ENCODE peak calls at places on chromosomes 4 and X, in seven cellular contexts. U, V, D, P, C, E and B are unnamed samples.

GRCh38 chr4:140180577-140180976 is 26.6 kb upstream of the MAML3 start:
- DNase-seq in P (no peak), C (no peak), E (no peak), U (no peak), D (no peak), V (no peak), B (no peak)

GRCh38 chrX:2388669-2389068 is 112.1 kb downstream of the DHRSX start:
- DNase-seq in C (no peak), U (no peak), P (no peak), D (no peak), E (no peak), V (no peak), B (no peak)

GRCh38 chrX:17082831-17083230 is 136.4 kb downstream of the REPS2 start:
- DNase-seq in U (peak; percentile 0), P (no peak), E (peak; percentile 8), D (no peak), V (peak; percentile 37), C (peak; percentile 9), B (peak; percentile 44)

GRCh38 chr4:151347891-151348290 is 22.5 kb upstream of the SH3D19 start:
- DNase-seq in E (no peak), V (no peak), P (no peak), D (no peak), U (no peak), C (no peak), B (no peak)

GRCh38 chrX:137234651-137235402 is 201.0 kb upstream of the GPR101 start:
- DNase-seq in E (no peak), V (no peak), P (no peak), D (no peak), C (no peak), U (no peak), B (no peak)

GRCh38 chrX:104351173-104351769 is 96.5 kb upstream of the ESX1 start:
- DNase-seq in E (no peak), C (no peak), V (no peak), P (no peak), D (no peak), U (peak; percentile 41), B (peak; percentile 44)

GRCh38 chr4:24278693-24279092 is 305.7 kb downstream of the DHX15 start:
- DNase-seq in C (no peak), E (no peak), V (no peak), P (no peak), U (no peak), D (no peak), B (no peak)

GRCh38 chr4:118816538-118817177 is 19.3 kb downstream of the SEC24D start:
- DNase-seq in E (no peak), D (no peak), P (no peak), V (no peak), U (no peak), C (no peak), B (no peak)

GRCh38 chrX:46777971-46778810 is 19.3 kb upstream of the SLC9A7 start:
- DNase-seq in U (no peak), C (peak; percentile 12), D (no peak), V (no peak), P (no peak), E (no peak), B (no peak)

GRCh38 chr4:5139141-5139540 is 87.9 kb downstream of the STK32B start:
- DNase-seq in U (no peak), D (no peak), E (no peak), V (no peak), C (no peak), P (peak; percentile 27), B (no peak)

GRCh38 chr4:5137226-5137625 is 85.9 kb downstream of the STK32B start:
- DNase-seq in V (no peak), C (no peak), E (no peak), D (no peak), U (no peak), P (no peak), B (no peak)

GRCh38 chr4:5134620-5135019 is 83.3 kb downstream of the STK32B start:
- DNase-seq in D (no peak), C (no peak), U (no peak), V (no peak), P (no peak), E (no peak), B (no peak)

GRCh38 chr4:5138389-5138788 is 87.1 kb downstream of the STK32B start:
- DNase-seq in E (no peak), U (no peak), P (no peak), D (no peak), V (no peak), C (no peak), B (no peak)

GRCh38 chr4:5137927-5138326 is 86.6 kb downstream of the STK32B start:
- DNase-seq in P (no peak), U (no peak), C (no peak), V (no peak), E (no peak), D (no peak), B (peak; percentile 64)
- TF ChIP-seq RAD21 in P (no peak), U (no peak), C (no peak), V (no peak), E (no peak), D (no peak), B (no peak)

GRCh38 chrX:118756111-118756510 is 28.7 kb downstream of the IL13RA1 start:
- DNase-seq in C (no peak), U (no peak), P (no peak), E (no peak), V (no peak), D (no peak), B (no peak)
- TF ChIP-seq MAX in C (no peak), U (no peak), P (no peak), E (no peak), V (no peak), D (no peak), B (no peak)

GRCh38 chr4:152983774-152984411 is 47.8 kb downstream of the FHDC1 start:
- DNase-seq in P (no peak), D (no peak), E (no peak), V (no peak), C (no peak), U (no peak), B (no peak)

GRCh38 chr4:152979731-152980330 is 43.7 kb downstream of the FHDC1 start:
- DNase-seq in D (no peak), P (no peak), C (no peak), E (no peak), V (no peak), U (no peak), B (no peak)

GRCh38 chr4:152981842-152982241 is 45.7 kb downstream of the FHDC1 start:
- DNase-seq in C (no peak), U (no peak), V (no peak), D (no peak), P (no peak), E (no peak), B (no peak)

GRCh38 chr4:152981278-152981677 is 45.2 kb downstream of the FHDC1 start:
- DNase-seq in E (no peak), U (no peak), P (no peak), D (no peak), V (no peak), C (no peak), B (no peak)

DNA sequence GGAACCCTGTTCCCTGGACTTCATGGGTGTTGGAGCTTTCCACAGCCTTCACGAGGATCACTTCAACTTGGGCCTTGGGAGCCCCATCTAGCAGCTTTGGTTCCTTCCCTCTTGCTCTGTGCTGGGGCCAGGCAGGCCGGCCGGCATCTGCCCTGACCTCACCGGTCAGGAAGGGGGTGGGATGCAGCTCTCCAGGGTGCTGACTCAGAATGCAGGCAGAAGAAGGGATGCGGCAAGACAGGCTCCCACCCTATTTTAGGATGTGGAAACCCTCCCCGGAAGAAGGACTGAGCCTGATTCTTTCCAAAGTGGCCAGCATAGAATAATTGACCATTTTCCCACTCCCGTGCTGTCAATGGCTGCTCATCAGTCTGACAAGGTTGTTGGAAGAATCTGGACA is 47.1 kb downstream of the FHDC1 start:
- DNase-seq in C (no peak), U (no peak), D (no peak), P (no peak), V (no peak), E (peak; percentile 35), B (no peak)
- TF ChIP-seq RAD21 in C (no peak), U (no peak), D (no peak), P (no peak), V (no peak), E (no peak), B (no peak)

DNA sequence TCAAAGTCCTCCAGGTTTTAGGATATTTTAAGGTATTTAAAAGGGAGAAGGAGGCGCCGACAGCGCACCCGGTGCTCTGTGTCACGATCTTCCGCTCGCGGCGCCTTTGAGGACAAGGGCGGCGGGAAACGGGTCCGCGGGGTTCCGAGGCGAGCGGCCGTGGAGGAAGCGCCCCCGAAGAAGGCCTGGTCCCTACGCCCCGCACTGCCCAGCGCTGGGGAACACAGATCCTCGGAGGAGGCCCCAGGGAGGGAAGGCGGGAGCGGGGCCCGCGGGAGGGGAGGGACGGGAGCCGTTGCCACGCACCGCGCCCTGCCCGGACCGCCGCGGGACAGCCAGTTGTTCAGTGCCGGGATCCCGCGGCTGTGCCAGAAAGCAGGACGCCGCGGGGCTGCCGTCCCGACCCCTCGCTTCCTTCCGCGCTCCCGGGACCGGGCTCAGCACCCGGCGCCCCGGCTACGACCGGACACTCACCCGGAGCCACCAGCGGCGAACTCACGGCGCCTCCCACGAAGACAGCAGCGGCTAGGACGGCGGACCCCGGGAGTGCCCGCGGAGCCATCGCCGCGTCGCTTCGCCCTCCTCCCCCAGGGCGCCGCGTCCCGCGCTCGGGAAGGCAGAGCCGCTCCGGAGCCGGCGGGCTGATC is 327 bp downstream of the RELL1 start:
- DNase-seq in C (no peak), E (peak; percentile 53), V (peak; percentile 76), U (no peak), P (no peak), D (no peak), B (peak; percentile 21)
- TF ChIP-seq MAX in C (no peak), E (no peak), V (no peak), U (no peak), P (no peak), D (no peak), B (no peak)